ENCODE peak calls at places on chromosomes 16 and 17, in five cellular contexts. U is body of pancreas, E is cardiac muscle cell, P is heart left ventricle, Z is transverse colon. I is an unnamed sample.

GRCh38 chr16:15950167-15950854 is 895 bp downstream of the ABCC1 start:
- DNase-seq in U (peak; percentile 18), E (peak; percentile 48), P (no peak), Z (peak; percentile 36), I (no peak)

GRCh38 chr16:51306116-51306515 is 155.0 kb upstream of the SALL1 start:
- DNase-seq in U (no peak), E (no peak), P (no peak), Z (no peak), I (no peak)

GRCh38 chr17:80877095-80877828 is 114.4 kb upstream of the CHMP6 start:
- DNase-seq in U (no peak), E (no peak), P (no peak), Z (peak; percentile 16), I (no peak)

GRCh38 chr16:75219088-75219487 is 300 bp downstream of the CTRB1 start:
- DNase-seq in U (no peak), E (no peak), P (no peak), Z (no peak), I (no peak)

GRCh38 chr17:35931794-35932419 is 1.3 kb upstream of the RDM1 start:
- DNase-seq in U (no peak), E (no peak), P (no peak), Z (no peak), I (no peak)

GRCh38 chr17:80002690-80003490 is 32.8 kb downstream of the TBC1D16 start:
- DNase-seq in U (no peak), E (no peak), P (no peak), Z (peak; percentile 31), I (no peak)

GRCh38 chr17:70288540-70289290 is 119.4 kb downstream of the KCNJ2 start:
- DNase-seq in U (no peak), E (no peak), P (no peak), Z (no peak), I (no peak)

GRCh38 chr17:55037828-55038227 is 69.3 kb downstream of the STXBP4 start:
- DNase-seq in U (no peak), E (no peak), P (no peak), Z (no peak), I (no peak)

GRCh38 chr17:17675925-17676534 is 5.2 kb upstream of the RAI1 start:
- DNase-seq in U (no peak), E (no peak), P (no peak), Z (no peak), I (no peak)

GRCh38 chr16:56424791-56425438 is 430 bp downstream of the AMFR start:
- DNase-seq in U (peak; percentile 21), E (peak; percentile 36), P (peak; percentile 47), Z (peak; percentile 39), I (no peak)

GRCh38 chr16:48491517-48491916 is 106.3 kb upstream of the SIAH1 start:
- DNase-seq in U (no peak), E (no peak), P (no peak), Z (no peak), I (no peak)

GRCh38 chr17:47717261-47717697 is 15.8 kb upstream of the TBX21 start:
- DNase-seq in U (no peak), E (no peak), P (no peak), Z (no peak), I (no peak)
- TF ChIP-seq CTCF in U (peak; percentile 19), E (peak; percentile 47), P (peak; percentile 36), Z (peak; percentile 13), I (no peak)

GRCh38 chr16:30876867-30877266 is 17.0 kb downstream of the BCL7C start:
- DNase-seq in U (no peak), E (no peak), P (no peak), Z (no peak), I (no peak)
- H3K27ac ChIP-seq in U (peak overlapping the region; percentile 90), E (peak overlapping the region; percentile 92), P (peak overlapping the region; percentile 98), Z (peak overlapping the region; percentile 95), I (no peak overlapping the region)

GRCh38 chr17:1299729-1300579 is 20.5 kb downstream of the TRARG1 start:
- DNase-seq in U (no peak), E (no peak), P (no peak), Z (no peak), I (no peak)
- H3K4me3 ChIP-seq in U (no peak overlapping the region), E (no peak overlapping the region), P (no peak overlapping the region), Z (no peak overlapping the region), I (no peak overlapping the region)

GRCh38 chr17:45425984-45426413 is 6.7 kb downstream of the ARHGAP27 start:
- DNase-seq in U (no peak), E (no peak), P (no peak), Z (no peak), I (no peak)
- TF ChIP-seq CTCF in U (no peak), E (no peak), P (no peak), Z (no peak), I (no peak)

GRCh38 chr17:57984226-57984890 is 3.7 kb downstream of the VEZF1 start:
- DNase-seq in U (no peak), E (no peak), P (no peak), Z (no peak), I (no peak)
- H3K27ac ChIP-seq in U (no peak overlapping the region), E (no peak overlapping the region), P (peak overlapping the region; percentile 50), Z (peak overlapping the region; percentile 93), I (no peak overlapping the region)

DNA sequence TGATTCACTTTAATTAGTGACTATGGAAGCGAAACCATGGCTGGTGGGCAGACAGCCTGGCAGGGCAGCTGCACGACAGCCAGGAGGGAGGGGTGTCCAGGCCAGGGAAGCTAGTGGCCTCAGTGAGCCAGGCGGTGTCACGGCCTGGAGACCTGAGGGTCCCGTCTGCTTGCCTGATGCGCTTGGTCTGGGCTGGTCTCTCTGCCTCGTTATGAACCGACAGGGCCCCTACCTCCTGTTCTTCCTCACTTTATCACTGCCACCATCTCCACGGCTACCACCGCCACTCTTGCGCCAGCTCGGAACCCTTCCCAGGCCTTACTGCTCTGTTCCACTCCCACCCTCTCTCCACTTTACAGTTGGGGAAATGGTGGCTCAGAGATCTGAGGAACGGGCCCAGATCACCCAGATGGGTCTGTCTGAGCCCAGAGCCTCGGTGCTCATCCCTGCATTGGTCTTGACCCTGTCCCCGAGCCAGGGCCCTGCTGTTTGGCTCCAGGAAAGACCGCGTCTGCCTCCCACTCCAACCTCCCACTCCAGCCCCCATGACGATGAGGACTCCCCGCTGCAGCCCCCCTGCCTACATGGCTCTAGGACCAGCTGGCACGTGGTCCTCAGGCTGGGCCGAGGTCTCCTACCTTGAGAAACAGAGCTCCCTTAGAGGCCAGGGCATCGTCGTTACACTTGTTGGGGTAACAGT is 59.6 kb downstream of the PRMT7 start:
- DNase-seq in U (no peak), E (no peak), P (no peak), Z (no peak), I (no peak)
- H3K4me3 ChIP-seq in U (no peak overlapping the region), E (no peak overlapping the region), P (no peak overlapping the region), Z (no peak overlapping the region), I (no peak overlapping the region)

DNA sequence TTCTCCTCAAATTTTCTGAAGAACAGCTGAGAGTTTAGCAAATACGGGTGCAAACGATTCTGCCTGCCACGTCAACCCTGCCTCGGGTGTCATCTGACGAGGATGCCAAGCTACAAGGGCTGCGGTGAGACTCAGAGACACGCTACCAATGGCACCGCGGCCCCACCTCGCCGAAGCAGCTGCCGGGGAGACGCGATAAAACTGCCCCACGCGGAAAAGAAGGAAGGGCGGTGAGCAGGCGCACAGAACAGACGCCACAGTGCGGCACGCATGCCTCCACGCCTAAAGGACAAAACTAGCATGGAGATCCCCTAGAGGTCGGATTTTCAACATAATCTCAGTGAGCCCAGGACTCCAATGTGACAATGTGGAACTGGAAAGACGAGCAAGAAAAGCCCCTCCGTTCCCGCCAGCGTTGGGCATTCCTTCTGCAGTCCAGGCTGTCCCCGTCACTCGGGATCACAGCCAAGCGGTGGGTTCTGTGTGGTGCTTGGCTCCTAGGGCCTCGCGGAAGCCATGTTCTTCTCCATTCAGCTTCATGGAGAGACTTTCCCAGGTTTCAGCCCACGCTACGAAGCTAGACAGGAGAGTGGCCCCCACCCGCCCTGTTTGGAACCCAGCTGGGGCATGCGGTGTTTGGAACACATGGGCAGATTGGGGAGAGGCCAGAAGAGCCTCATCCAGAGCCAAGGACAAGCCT is 5.9 kb downstream of the LMF1 start:
- DNase-seq in U (peak; percentile 9), E (no peak), P (no peak), Z (peak; percentile 36), I (peak; percentile 65)
- TF ChIP-seq CTCF in U (no peak), E (no peak), P (no peak), Z (no peak), I (no peak)

GRCh38 chr17:28747046-28747691 is 3.4 kb downstream of the TRAF4 start:
- DNase-seq in U (peak; percentile 93), E (no peak), P (no peak), Z (peak; percentile 78), I (no peak)
- H3K27ac ChIP-seq in U (peak overlapping the region; percentile 98), E (peak overlapping the region; percentile 99), P (no peak overlapping the region), Z (peak overlapping the region; percentile 98), I (peak overlapping the region; percentile 99)